ENCODE peak calls at places on chromosome 2, in seven cellular contexts. X is DND-41; I is lower leg skin; E is CD4-positive, alpha-beta memory T cell; Y is colonic mucosa; S is GM23248; V is AG04450. A is an unnamed sample.

GRCh38 chr2:189149981-189150380 is 29.6 kb downstream of the COL5A2 start:
- DNase-seq in X (no peak), I (no peak), E (no peak), Y (no peak), S (peak; percentile 80), V (no peak), A (no peak)

GRCh38 chr2:40448476-40449079 is 3.3 kb downstream of the SLC8A1 start:
- DNase-seq in X (peak; percentile 67), I (no peak), E (no peak), Y (no peak), S (peak; percentile 49), V (no peak), A (no peak)

GRCh38 chr2:239465017-239466001 is 64.5 kb upstream of the HDAC4 start:
- DNase-seq in X (peak; percentile 37), I (peak; percentile 85), E (no peak), Y (peak; percentile 58), S (peak; percentile 55), V (no peak), A (peak; percentile 75)

GRCh38 chr2:11582526-11583202 is 48.8 kb downstream of the GREB1 start:
- DNase-seq in X (peak; percentile 70), I (peak; percentile 78), E (peak; percentile 30), Y (peak; percentile 67), S (peak; percentile 48), V (no peak), A (peak; percentile 67)

GRCh38 chr2:239312081-239312501 is 88.7 kb downstream of the HDAC4 start:
- DNase-seq in X (peak; percentile 2), I (no peak), E (no peak), Y (peak; percentile 16), S (no peak), V (no peak), A (no peak)

GRCh38 chr2:101012706-101013181 is 10.7 kb downstream of the RPL31 start:
- DNase-seq in X (peak; percentile 48), I (peak; percentile 47), E (peak; percentile 24), Y (peak; percentile 44), S (peak; percentile 63), V (no peak), A (no peak)

GRCh38 chr2:128307595-128307994 is 11.1 kb downstream of the HS6ST1 start:
- DNase-seq in X (no peak), I (no peak), E (no peak), Y (no peak), S (no peak), V (no peak), A (no peak)

GRCh38 chr2:27375513-27376099 is 4.9 kb downstream of the ZNF513 start:
- DNase-seq in X (no peak), I (no peak), E (no peak), Y (no peak), S (no peak), V (no peak), A (no peak)

GRCh38 chr2:128602699-128603101 is 284.0 kb upstream of the HS6ST1 start:
- DNase-seq in X (no peak), I (no peak), E (no peak), Y (no peak), S (no peak), V (no peak), A (no peak)

GRCh38 chr2:119123359-119123758 is 35.2 kb downstream of the C1QL2 start:
- DNase-seq in X (no peak), I (no peak), E (no peak), Y (no peak), S (no peak), V (no peak), A (no peak)

GRCh38 chr2:20611077-20611843 is 39.6 kb downstream of the HS1BP3 start:
- DNase-seq in X (no peak), I (no peak), E (no peak), Y (peak; percentile 42), S (no peak), V (peak; percentile 68), A (peak; percentile 82)

GRCh38 chr2:237488901-237489860 is 2.1 kb downstream of the MLPH start:
- DNase-seq in X (no peak), I (no peak), E (no peak), Y (peak; percentile 87), S (peak; percentile 74), V (no peak), A (no peak)

GRCh38 chr2:26500406-26500805 is 22.5 kb upstream of the OTOF start:
- DNase-seq in X (no peak), I (no peak), E (no peak), Y (no peak), S (no peak), V (no peak), A (no peak)

GRCh38 chr2:199455533-199456382 is 2.0 kb downstream of the SATB2 start:
- DNase-seq in X (no peak), I (no peak), E (no peak), Y (peak; percentile 85), S (peak; percentile 55), V (no peak), A (no peak)

GRCh38 chr2:238846503-238847431 is 1.1 kb upstream of the TWIST2 start:
- DNase-seq in X (no peak), I (no peak), E (no peak), Y (no peak), S (peak; percentile 74), V (no peak), A (peak; percentile 26)

GRCh38 chr2:11004206-11004605 is 92.5 kb downstream of the KCNF1 start:
- DNase-seq in X (no peak), I (no peak), E (no peak), Y (no peak), S (peak; percentile 18), V (no peak), A (no peak)

GRCh38 chr2:120470717-120471060 is 124.8 kb downstream of the INHBB start:
- DNase-seq in X (no peak), I (no peak), E (no peak), Y (no peak), S (peak; percentile 51), V (no peak), A (no peak)

GRCh38 chr2:239399404-239399999 is 1.3 kb downstream of the HDAC4 start:
- DNase-seq in X (peak; percentile 80), I (no peak), E (peak; percentile 54), Y (peak; percentile 57), S (peak; percentile 53), V (no peak), A (peak; percentile 46)

GRCh38 chr2:172701250-172701649 is 34.4 kb upstream of the RAPGEF4 start:
- DNase-seq in X (no peak), I (no peak), E (no peak), Y (no peak), S (peak; percentile 97), V (peak; percentile 36), A (no peak)

GRCh38 chr2:3505771-3506170 is 13.6 kb downstream of the ADI1 start:
- DNase-seq in X (no peak), I (no peak), E (no peak), Y (peak; percentile 53), S (no peak), V (no peak), A (no peak)

GRCh38 chr2:17107131-17107530 is 411.1 kb downstream of the RAD51AP2 start:
- DNase-seq in X (no peak), I (no peak), E (no peak), Y (no peak), S (no peak), V (peak; percentile 63), A (no peak)

GRCh38 chr2:15719566-15720313 is 128.1 kb downstream of the DDX1 start:
- DNase-seq in X (no peak), I (no peak), E (no peak), Y (no peak), S (no peak), V (no peak), A (no peak)

GRCh38 chr2:173764094-173764493 is 201.1 kb downstream of the SP3 start:
- DNase-seq in X (no peak), I (no peak), E (no peak), Y (no peak), S (no peak), V (no peak), A (no peak)

GRCh38 chr2:55106148-55106547 is 55.9 kb upstream of the RTN4 start:
- DNase-seq in X (no peak), I (no peak), E (no peak), Y (no peak), S (peak; percentile 55), V (no peak), A (no peak)

DNA sequence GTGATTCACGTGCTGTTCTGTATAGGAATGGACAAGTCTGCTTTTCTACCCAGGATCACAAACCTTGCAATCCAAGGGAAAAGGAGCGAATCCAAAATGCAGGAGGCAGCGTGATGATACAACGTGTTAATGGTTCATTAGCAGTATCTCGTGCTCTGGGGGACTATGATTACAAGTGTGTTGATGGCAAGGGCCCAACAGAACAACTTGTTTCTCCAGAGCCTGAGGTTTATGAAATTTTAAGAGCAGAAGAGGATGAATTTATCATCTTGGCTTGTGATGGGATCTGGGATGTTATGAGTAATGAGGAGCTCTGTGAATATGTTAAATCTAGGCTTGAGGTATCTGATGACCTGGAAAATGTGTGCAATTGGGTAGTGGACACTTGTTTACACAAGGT is 33.0 kb downstream of the PPM1B start:
- DNase-seq in X (no peak), I (peak; percentile 35), E (no peak), Y (no peak), S (peak; percentile 5), V (no peak), A (no peak)
- H3K4me3 ChIP-seq in X (no peak overlapping the region), I (no peak overlapping the region), E (no peak overlapping the region), Y (no peak overlapping the region), S (no peak overlapping the region), V (no peak overlapping the region), A (no peak overlapping the region)

DNA sequence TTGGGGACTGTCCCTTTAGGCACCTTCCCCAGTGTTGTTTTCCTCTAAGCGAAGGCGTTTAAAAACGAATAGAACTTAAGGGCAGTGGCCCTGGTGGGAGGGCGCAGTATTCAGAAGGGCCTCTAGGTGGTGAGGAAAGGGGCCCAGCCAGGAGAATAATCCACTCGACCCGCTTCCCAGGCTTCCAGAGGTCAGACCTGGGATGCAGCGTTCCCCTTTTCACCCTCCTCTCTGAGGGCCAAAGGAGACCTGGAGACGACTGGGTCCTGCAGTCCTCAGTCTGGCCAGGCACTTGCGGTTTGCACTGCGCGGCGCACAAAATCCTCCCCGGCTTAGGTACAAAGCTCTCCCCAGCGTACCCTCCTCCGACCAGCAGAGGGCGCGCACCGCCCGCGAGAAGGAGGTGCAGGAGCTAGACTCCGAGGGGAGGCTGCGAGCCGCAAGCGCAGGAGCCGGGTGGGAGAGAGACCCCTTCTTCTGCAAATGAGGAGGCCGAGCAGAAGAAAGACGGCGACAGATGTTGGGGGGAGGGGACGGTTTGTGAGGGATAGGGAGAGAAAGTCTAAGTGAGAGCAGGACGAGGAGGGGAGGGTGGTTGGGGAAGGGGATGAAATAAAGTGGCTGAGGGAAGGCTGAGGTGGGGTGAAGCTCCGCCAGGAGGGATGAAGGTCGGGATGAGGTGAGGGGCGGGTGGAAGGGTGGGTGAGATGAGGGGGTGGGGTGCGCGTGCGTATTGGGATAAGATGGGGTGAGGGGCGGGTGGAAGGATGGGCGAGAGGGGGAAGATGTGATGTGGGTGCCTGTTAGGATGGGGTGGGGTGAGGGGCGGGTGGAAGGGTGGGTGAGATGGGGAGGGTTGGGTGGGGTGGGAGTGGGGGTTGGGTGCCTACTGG is 4.9 kb downstream of the FEV start:
- DNase-seq in X (peak; percentile 82), I (peak; percentile 46), E (peak; percentile 80), Y (peak; percentile 87), S (peak; percentile 82), V (no peak), A (peak; percentile 85)
- H3K4me3 ChIP-seq in X (no peak overlapping the region), I (no peak overlapping the region), E (peak overlapping the region; percentile 27), Y (no peak overlapping the region), S (peak overlapping the region; percentile 57), V (peak overlapping the region; percentile 42), A (no peak overlapping the region)

GRCh38 chr2:224518806-224519580 is 66.2 kb downstream of the CUL3 start:
- DNase-seq in X (no peak), I (no peak), E (no peak), Y (no peak), S (peak; percentile 87), V (peak; percentile 39), A (no peak)
- H3K4me3 ChIP-seq in X (no peak overlapping the region), I (no peak overlapping the region), E (no peak overlapping the region), Y (no peak overlapping the region), S (no peak overlapping the region), V (no peak overlapping the region), A (no peak overlapping the region)

GRCh38 chr2:86015699-86016098 is 90.0 kb downstream of the POLR1A start:
- DNase-seq in X (no peak), I (no peak), E (no peak), Y (no peak), S (no peak), V (no peak), A (no peak)
- H3K4me3 ChIP-seq in X (no peak overlapping the region), I (no peak overlapping the region), E (no peak overlapping the region), Y (no peak overlapping the region), S (no peak overlapping the region), V (no peak overlapping the region), A (no peak overlapping the region)

A was measured in lung.